ENCODE peak calls at places on chromosomes 1 and 21, in four cellular contexts. O, G, T and H are unnamed samples.

GRCh38 chr21:43585924-43586411 is 73.3 kb downstream of the HSF2BP start:
- DNase-seq in O (peak), T (no peak), G (no peak), H (peak)

GRCh38 chr21:9763306-9763705 is 758.1 kb upstream of the TPTE start:
- DNase-seq in O (no peak), G (no peak), T (no peak), H (no peak)

GRCh38 chr1:24541711-24542346 is 14.1 kb upstream of the NCMAP start:
- DNase-seq in G (peak), O (no peak), T (no peak), H (no peak)

GRCh38 chr1:226763741-226764264 is 24.7 kb upstream of the ITPKB start:
- DNase-seq in O (peak), G (no peak), T (no peak), H (peak)

GRCh38 chr1:173714759-173715537 is at the start of gene KLHL20:
- DNase-seq in O (peak), T (peak), G (peak), H (peak)

GRCh38 chr1:9413877-9414213 is 121.2 kb downstream of the SPSB1 start:
- DNase-seq in O (no peak), T (no peak), G (no peak), H (no peak)

GRCh38 chr1:243982451-243983018 is 68.5 kb upstream of the ZBTB18 start:
- DNase-seq in T (no peak), O (no peak), G (peak), H (no peak)

GRCh38 chr21:26732442-26733221 is 112.6 kb downstream of the ADAMTS1 start:
- DNase-seq in G (no peak), T (no peak), O (peak), H (no peak)

GRCh38 chr1:50516056-50516455 is 92.8 kb upstream of the DMRTA2 start:
- DNase-seq in O (no peak), G (no peak), T (no peak), H (no peak)

GRCh38 chr1:62508187-62508758 is 71.4 kb downstream of the USP1 start:
- DNase-seq in G (peak), T (no peak), O (peak), H (peak)

GRCh38 chr1:76256289-76257223 is 182.0 kb downstream of the ST6GALNAC3 start:
- DNase-seq in O (no peak), T (no peak), G (no peak), H (no peak)

GRCh38 chr1:85421179-85421578 is 43.8 kb downstream of the DDAH1 start:
- DNase-seq in G (no peak), O (no peak), T (no peak), H (no peak)

GRCh38 chr1:89908993-89909436 is 85.9 kb upstream of the ZNF326 start:
- DNase-seq in O (no peak), T (no peak), G (no peak), H (no peak)